ENCODE peak calls at places on chromosomes 12 and 14, in six cellular contexts. One of them, this sample, is unnamed.
A peak's percentile ranks its signal among the peaks of the same experiment; 100 is the strongest.

GRCh38 chr14:21965042-21965441 is 291.4 kb upstream of the OR4E1 start:
- DNase-seq in HCT116: no peak
- DNase-seq in stomach: no peak
- DNase-seq in spleen: no peak
- DNase-seq in transverse colon: no peak
- DNase-seq in endothelial cell of umbilical vein: no peak
- DNase-seq in this sample: no peak

GRCh38 chr12:101698782-101699347 is 1.4 kb downstream of the CHPT1 start:
- DNase-seq in HCT116: no peak
- DNase-seq in spleen: no peak
- DNase-seq in transverse colon: no peak
- DNase-seq in endothelial cell of umbilical vein: no peak
- DNase-seq in stomach: no peak
- DNase-seq in this sample: no peak

GRCh38 chr14:102197317-102197850 is 57.7 kb downstream of the WDR20 start:
- DNase-seq in transverse colon: no peak
- DNase-seq in endothelial cell of umbilical vein: no peak
- DNase-seq in spleen: no peak
- DNase-seq in HCT116: no peak
- DNase-seq in stomach: no peak
- DNase-seq in this sample: no peak

GRCh38 chr12:104650541-104650940 is 193.8 kb downstream of the CHST11 start:
- DNase-seq in spleen: no peak
- DNase-seq in endothelial cell of umbilical vein: peak; percentile 80
- DNase-seq in HCT116: no peak
- DNase-seq in stomach: no peak
- DNase-seq in transverse colon: no peak
- DNase-seq in this sample: no peak

GRCh38 chr12:73678335-73678734 is 859.3 kb upstream of the ATXN7L3B start:
- DNase-seq in stomach: no peak
- DNase-seq in endothelial cell of umbilical vein: no peak
- DNase-seq in transverse colon: no peak
- DNase-seq in spleen: no peak
- DNase-seq in HCT116: no peak
- DNase-seq in this sample: no peak

GRCh38 chr14:20409226-20409625 is 4.1 kb downstream of the TEP1 start:
- DNase-seq in stomach: no peak
- DNase-seq in transverse colon: no peak
- DNase-seq in endothelial cell of umbilical vein: no peak
- DNase-seq in spleen: no peak
- DNase-seq in HCT116: no peak
- DNase-seq in this sample: no peak

GRCh38 chr14:95496690-95497241 is 19.7 kb downstream of the SYNE3 start:
- DNase-seq in stomach: no peak
- DNase-seq in endothelial cell of umbilical vein: peak; percentile 28
- DNase-seq in transverse colon: no peak
- DNase-seq in spleen: no peak
- DNase-seq in HCT116: no peak
- DNase-seq in this sample: no peak

GRCh38 chr12:56590237-56590830 is 39.8 kb downstream of the BAZ2A start:
- DNase-seq in transverse colon: no peak
- DNase-seq in spleen: no peak
- DNase-seq in stomach: no peak
- DNase-seq in HCT116: no peak
- DNase-seq in endothelial cell of umbilical vein: no peak
- DNase-seq in this sample: no peak

GRCh38 chr14:56216631-56217379 is 98.6 kb downstream of the PELI2 start:
- DNase-seq in endothelial cell of umbilical vein: peak; percentile 50
- DNase-seq in transverse colon: peak; percentile 51
- DNase-seq in HCT116: no peak
- DNase-seq in spleen: peak; percentile 79
- DNase-seq in stomach: peak; percentile 66
- DNase-seq in this sample: no peak

GRCh38 chr14:32375663-32376062 is 46.6 kb downstream of the AKAP6 start:
- DNase-seq in spleen: no peak
- DNase-seq in HCT116: no peak
- DNase-seq in stomach: no peak
- DNase-seq in transverse colon: no peak
- DNase-seq in endothelial cell of umbilical vein: no peak
- DNase-seq in this sample: no peak

GRCh38 chr14:25570483-25570882 is 520.5 kb upstream of the STXBP6 start:
- DNase-seq in stomach: no peak
- DNase-seq in endothelial cell of umbilical vein: no peak
- DNase-seq in HCT116: no peak
- DNase-seq in transverse colon: no peak
- DNase-seq in spleen: no peak
- DNase-seq in this sample: no peak

GRCh38 chr12:76123301-76124212 is 39.1 kb upstream of the NAP1L1 start:
- DNase-seq in transverse colon: no peak
- DNase-seq in HCT116: no peak
- DNase-seq in endothelial cell of umbilical vein: peak; percentile 79
- DNase-seq in stomach: no peak
- DNase-seq in spleen: no peak
- DNase-seq in this sample: no peak

GRCh38 chr14:50762001-50762930 is 68.7 kb downstream of the NIN start:
- DNase-seq in stomach: no peak
- DNase-seq in transverse colon: no peak
- DNase-seq in endothelial cell of umbilical vein: no peak
- DNase-seq in HCT116: no peak
- DNase-seq in spleen: no peak
- DNase-seq in this sample: no peak

GRCh38 chr12:90936230-90937005 is 18.6 kb downstream of the CCER1 start:
- DNase-seq in stomach: no peak
- DNase-seq in transverse colon: no peak
- DNase-seq in endothelial cell of umbilical vein: no peak
- DNase-seq in spleen: no peak
- DNase-seq in HCT116: no peak
- DNase-seq in this sample: no peak

GRCh38 chr14:73784065-73784987 is 67.3 kb upstream of the PTGR2 start:
- DNase-seq in spleen: peak; percentile 70
- DNase-seq in stomach: peak; percentile 73
- DNase-seq in transverse colon: no peak
- DNase-seq in endothelial cell of umbilical vein: no peak
- DNase-seq in HCT116: no peak
- DNase-seq in this sample: peak; percentile 63

GRCh38 chr12:97276198-97276580 is 186.4 kb upstream of the RMST start:
- DNase-seq in HCT116: no peak
- DNase-seq in stomach: no peak
- DNase-seq in endothelial cell of umbilical vein: no peak
- DNase-seq in spleen: no peak
- DNase-seq in transverse colon: no peak
- DNase-seq in this sample: no peak

GRCh38 chr14:37638599-37638998 is 43.2 kb downstream of the TTC6 start:
- DNase-seq in spleen: no peak
- DNase-seq in transverse colon: no peak
- DNase-seq in endothelial cell of umbilical vein: no peak
- DNase-seq in stomach: no peak
- DNase-seq in HCT116: no peak
- DNase-seq in this sample: no peak

GRCh38 chr14:73684627-73685026 is 29.6 kb downstream of the PNMA1 start:
- DNase-seq in spleen: no peak
- DNase-seq in HCT116: no peak
- DNase-seq in transverse colon: no peak
- DNase-seq in endothelial cell of umbilical vein: no peak
- DNase-seq in stomach: no peak
- DNase-seq in this sample: no peak

GRCh38 chr12:22126758-22127157 is 80.7 kb downstream of the CMAS start:
- DNase-seq in spleen: no peak
- DNase-seq in transverse colon: no peak
- DNase-seq in HCT116: no peak
- DNase-seq in stomach: no peak
- DNase-seq in endothelial cell of umbilical vein: no peak
- DNase-seq in this sample: no peak

GRCh38 chr12:12943589-12944260 is 8.2 kb downstream of the GPRC5D start:
- DNase-seq in stomach: no peak
- DNase-seq in endothelial cell of umbilical vein: no peak
- DNase-seq in transverse colon: no peak
- DNase-seq in spleen: no peak
- DNase-seq in HCT116: no peak
- DNase-seq in this sample: no peak

GRCh38 chr12:95368931-95369330 is 105.0 kb upstream of the METAP2 start:
- DNase-seq in transverse colon: no peak
- DNase-seq in stomach: no peak
- DNase-seq in HCT116: no peak
- DNase-seq in spleen: no peak
- DNase-seq in endothelial cell of umbilical vein: no peak
- DNase-seq in this sample: no peak

GRCh38 chr14:53042480-53042879 is 91.6 kb upstream of the FERMT2 start:
- DNase-seq in transverse colon: no peak
- DNase-seq in endothelial cell of umbilical vein: peak; percentile 81
- DNase-seq in spleen: no peak
- DNase-seq in HCT116: no peak
- DNase-seq in stomach: no peak
- DNase-seq in this sample: no peak

GRCh38 chr14:64841772-64842490 is 37.8 kb downstream of the SPTB start:
- DNase-seq in HCT116: no peak
- DNase-seq in transverse colon: no peak
- DNase-seq in spleen: no peak
- DNase-seq in stomach: no peak
- DNase-seq in endothelial cell of umbilical vein: no peak
- DNase-seq in this sample: no peak
- TF ChIP-seq POLR2AphosphoS5 in HCT116: no peak
- TF ChIP-seq POLR2AphosphoS5 in transverse colon: no peak
- TF ChIP-seq POLR2AphosphoS5 in spleen: no peak
- TF ChIP-seq POLR2AphosphoS5 in stomach: no peak
- TF ChIP-seq POLR2AphosphoS5 in endothelial cell of umbilical vein: no peak
- TF ChIP-seq POLR2AphosphoS5 in this sample: no peak

GRCh38 chr14:99359906-99360305 is 87.9 kb upstream of the BCL11B start:
- DNase-seq in transverse colon: no peak
- DNase-seq in spleen: no peak
- DNase-seq in endothelial cell of umbilical vein: no peak
- DNase-seq in HCT116: no peak
- DNase-seq in stomach: no peak
- DNase-seq in this sample: no peak

GRCh38 chr14:99354166-99354875 is 82.3 kb upstream of the BCL11B start:
- DNase-seq in stomach: no peak
- DNase-seq in transverse colon: no peak
- DNase-seq in spleen: no peak
- DNase-seq in endothelial cell of umbilical vein: no peak
- DNase-seq in HCT116: no peak
- DNase-seq in this sample: no peak

GRCh38 chr14:99357856-99358390 is 85.9 kb upstream of the BCL11B start:
- DNase-seq in endothelial cell of umbilical vein: no peak
- DNase-seq in spleen: no peak
- DNase-seq in HCT116: no peak
- DNase-seq in transverse colon: no peak
- DNase-seq in stomach: no peak
- DNase-seq in this sample: no peak

GRCh38 chr14:99356031-99356430 is 84.0 kb upstream of the BCL11B start:
- DNase-seq in transverse colon: no peak
- DNase-seq in stomach: no peak
- DNase-seq in HCT116: no peak
- DNase-seq in spleen: no peak
- DNase-seq in endothelial cell of umbilical vein: no peak
- DNase-seq in this sample: no peak

DNA sequence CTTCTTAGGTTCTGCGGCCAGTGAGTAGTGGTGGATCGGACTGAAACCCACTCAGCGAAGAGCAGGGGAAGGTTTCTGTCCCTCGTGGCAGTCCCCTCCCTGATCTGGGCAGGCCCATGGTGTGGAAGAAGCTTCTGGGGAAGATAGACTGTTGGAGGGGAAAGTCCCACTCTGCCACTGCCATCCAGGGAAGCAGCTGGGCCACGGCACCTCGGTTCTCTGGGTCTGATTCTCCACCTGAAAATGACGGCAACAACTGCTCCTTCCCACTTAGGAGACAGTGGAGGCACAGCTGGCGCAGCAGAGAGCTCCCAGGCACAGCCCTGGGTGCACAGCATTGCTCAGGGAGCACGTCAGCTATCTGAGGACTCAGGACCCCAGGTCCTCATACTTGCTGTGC is 85.2 kb upstream of the BCL11B start:
- DNase-seq in spleen: no peak
- DNase-seq in HCT116: no peak
- DNase-seq in transverse colon: no peak
- DNase-seq in endothelial cell of umbilical vein: no peak
- DNase-seq in stomach: no peak
- DNase-seq in this sample: no peak
- H3K4me1 ChIP-seq in spleen: no peaks in the 10 kb centered on the region
- H3K4me1 ChIP-seq in HCT116: peaks cover 11% of the 10 kb centered on the region
- H3K4me1 ChIP-seq in transverse colon: no peaks in the 10 kb centered on the region
- H3K4me1 ChIP-seq in endothelial cell of umbilical vein: no peaks in the 10 kb centered on the region
- H3K4me1 ChIP-seq in stomach: no peaks in the 10 kb centered on the region
- H3K4me1 ChIP-seq in this sample: no peaks in the 10 kb centered on the region

DNA sequence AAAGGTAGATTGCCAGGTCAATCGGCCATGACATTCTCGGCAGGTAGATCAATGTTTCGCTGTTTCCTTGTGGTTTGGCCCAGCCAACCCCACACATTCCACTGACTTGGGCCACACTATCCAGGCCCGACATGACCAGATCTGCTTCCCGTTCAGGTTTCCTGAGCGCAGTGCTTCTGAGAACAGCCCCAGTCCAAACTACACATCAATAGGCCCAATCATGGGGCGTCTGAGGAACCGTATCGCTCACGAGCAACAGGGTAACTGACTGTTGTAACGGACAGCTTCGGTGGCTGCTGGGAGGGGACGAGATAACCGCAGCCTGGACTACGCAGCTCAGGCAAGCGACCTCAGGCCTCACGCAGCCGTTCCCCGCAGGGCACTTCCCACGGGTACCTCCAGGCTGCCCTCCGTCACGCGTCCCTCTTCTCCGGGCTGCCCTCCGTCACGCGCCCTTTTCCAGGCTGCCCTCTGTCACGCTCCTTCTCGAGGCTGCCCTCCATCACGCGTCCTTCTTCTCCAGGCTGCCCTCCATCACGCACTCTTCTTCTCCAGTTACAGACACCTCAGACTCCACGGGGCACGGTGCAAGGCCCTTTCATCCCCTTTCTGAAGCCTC is 14.7 kb downstream of the ZNF605 start:
- DNase-seq in HCT116: no peak
- DNase-seq in stomach: no peak
- DNase-seq in spleen: no peak
- DNase-seq in endothelial cell of umbilical vein: no peak
- DNase-seq in transverse colon: no peak
- DNase-seq in this sample: no peak
- H3K4me3 ChIP-seq in HCT116: no peak overlapping the region
- H3K4me3 ChIP-seq in stomach: no peak overlapping the region
- H3K4me3 ChIP-seq in spleen: no peak overlapping the region
- H3K4me3 ChIP-seq in endothelial cell of umbilical vein: no peak overlapping the region
- H3K4me3 ChIP-seq in transverse colon: no peak overlapping the region
- H3K4me3 ChIP-seq in this sample: no peak overlapping the region

DNA sequence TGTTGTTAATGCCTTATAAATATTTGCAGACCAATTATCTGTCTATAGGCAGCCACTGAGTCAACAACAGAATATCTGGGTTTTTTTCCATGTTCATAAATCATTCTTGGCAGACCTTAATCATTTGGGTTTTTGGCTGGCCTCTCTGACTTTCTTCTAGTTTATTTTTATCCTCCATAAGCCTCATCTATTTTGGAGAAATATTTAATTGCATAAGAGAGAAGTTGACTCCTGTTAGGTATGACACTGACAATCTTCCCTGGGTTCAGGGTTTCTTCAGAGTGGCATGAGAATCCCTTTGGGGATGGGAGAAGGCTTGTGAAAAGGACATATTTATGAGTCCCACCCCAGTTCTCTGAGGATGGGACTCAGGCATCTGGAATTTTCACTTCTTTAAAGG is 299.8 kb downstream of the NRXN3 start:
- DNase-seq in HCT116: no peak
- DNase-seq in stomach: no peak
- DNase-seq in endothelial cell of umbilical vein: no peak
- DNase-seq in spleen: no peak
- DNase-seq in transverse colon: no peak
- DNase-seq in this sample: no peak
- TF ChIP-seq POLR2AphosphoS5 in HCT116: no peak
- TF ChIP-seq POLR2AphosphoS5 in stomach: no peak
- TF ChIP-seq POLR2AphosphoS5 in endothelial cell of umbilical vein: no peak
- TF ChIP-seq POLR2AphosphoS5 in spleen: no peak
- TF ChIP-seq POLR2AphosphoS5 in transverse colon: no peak
- TF ChIP-seq POLR2AphosphoS5 in this sample: no peak

This sample was measured in prostate gland.